ENCODE peak calls at places on chromosomes 5 and 9, in eight cellular contexts. H is IMR-90, G is AG09309, Y is coronary artery, I is brain microvascular endothelial cell, L is fibroblast of mammary gland, R is neural progenitor cell, D is BJ. T is an unnamed sample.

GRCh38 chr5:180816608-180817534 is 14.3 kb upstream of the MGAT1 start:
- DNase-seq in H (peak; percentile 44), G (no peak), Y (no peak), I (peak; percentile 27), L (peak; percentile 54), R (no peak), D (no peak), T (no peak)

GRCh38 chr9:37550781-37551180 is 25.4 kb downstream of the FBXO10 start:
- DNase-seq in H (peak; percentile 74), G (peak; percentile 62), Y (no peak), I (peak; percentile 53), L (peak; percentile 54), R (no peak), D (peak; percentile 65), T (peak; percentile 45)

GRCh38 chr5:132417889-132418432 is 48.5 kb downstream of the SLC22A5 start:
- DNase-seq in H (no peak), G (no peak), Y (no peak), I (no peak), L (no peak), R (no peak), D (no peak), T (no peak)

GRCh38 chr9:82601272-82601835 is 461.6 kb downstream of the RASEF start:
- DNase-seq in H (peak; percentile 74), G (no peak), Y (no peak), I (peak; percentile 33), L (peak; percentile 36), R (no peak), D (peak; percentile 9), T (no peak)

GRCh38 chr9:129839324-129840023 is 4.2 kb downstream of the USP20 start:
- DNase-seq in H (no peak), G (no peak), Y (no peak), I (no peak), L (peak; percentile 25), R (no peak), D (no peak), T (no peak)

GRCh38 chr9:9804109-9804508 is 808.7 kb downstream of the PTPRD start:
- DNase-seq in H (no peak), G (no peak), Y (no peak), I (no peak), L (no peak), R (no peak), D (no peak), T (no peak)

GRCh38 chr9:3088166-3088702 is 244.3 kb upstream of the PUM3 start:
- DNase-seq in H (no peak), G (no peak), Y (no peak), I (no peak), L (no peak), R (peak; percentile 10), D (no peak), T (no peak)

GRCh38 chr5:2320611-2321010 is 430.9 kb downstream of the IRX2 start:
- DNase-seq in H (no peak), G (no peak), Y (no peak), I (no peak), L (no peak), R (no peak), D (no peak), T (no peak)

GRCh38 chr5:93741136-93741811 is at the start of gene POU5F2:
- DNase-seq in H (no peak), G (no peak), Y (no peak), I (no peak), L (no peak), R (no peak), D (no peak), T (no peak)

GRCh38 chr5:151699071-151699901 is 12.6 kb upstream of the SPARC start:
- DNase-seq in H (peak; percentile 99), G (peak; percentile 95), Y (peak; percentile 90), I (peak; percentile 98), L (peak; percentile 99), R (no peak), D (peak; percentile 93), T (peak; percentile 94)

GRCh38 chr9:35563791-35564197 is 41.3 kb upstream of the TESK1 start:
- DNase-seq in H (no peak), G (no peak), Y (peak; percentile 82), I (no peak), L (no peak), R (peak; percentile 68), D (no peak), T (no peak)

GRCh38 chr9:16992138-16992537 is 121.7 kb upstream of the BNC2 start:
- DNase-seq in H (no peak), G (no peak), Y (no peak), I (no peak), L (peak; percentile 39), R (no peak), D (no peak), T (no peak)

GRCh38 chr9:5756633-5757032 is 76.3 kb downstream of the ERMP1 start:
- DNase-seq in H (no peak), G (no peak), Y (no peak), I (no peak), L (no peak), R (no peak), D (no peak), T (no peak)

GRCh38 chr9:113462781-113463286 is 693 bp upstream of the RGS3 start:
- DNase-seq in H (no peak), G (no peak), Y (peak; percentile 54), I (no peak), L (no peak), R (peak; percentile 15), D (no peak), T (no peak)

GRCh38 chr5:157576678-157577077 is 1.1 kb upstream of the ADAM19 start:
- DNase-seq in H (no peak), G (no peak), Y (no peak), I (no peak), L (no peak), R (no peak), D (no peak), T (no peak)

GRCh38 chr9:112006361-112007020 is 109.9 kb downstream of the UGCG start:
- DNase-seq in H (no peak), G (no peak), Y (no peak), I (no peak), L (no peak), R (peak; percentile 50), D (no peak), T (no peak)

GRCh38 chr9:117552811-117553210 is 138.0 kb upstream of the ASTN2 start:
- DNase-seq in H (no peak), G (no peak), Y (no peak), I (no peak), L (no peak), R (no peak), D (no peak), T (no peak)
- H3K4me3 ChIP-seq in H (no peak overlapping the region), G (no peak overlapping the region), Y (no peak overlapping the region), I (no peak overlapping the region), L (no peak overlapping the region), R (no peak overlapping the region), D (no peak overlapping the region), T (no peak overlapping the region)

DNA sequence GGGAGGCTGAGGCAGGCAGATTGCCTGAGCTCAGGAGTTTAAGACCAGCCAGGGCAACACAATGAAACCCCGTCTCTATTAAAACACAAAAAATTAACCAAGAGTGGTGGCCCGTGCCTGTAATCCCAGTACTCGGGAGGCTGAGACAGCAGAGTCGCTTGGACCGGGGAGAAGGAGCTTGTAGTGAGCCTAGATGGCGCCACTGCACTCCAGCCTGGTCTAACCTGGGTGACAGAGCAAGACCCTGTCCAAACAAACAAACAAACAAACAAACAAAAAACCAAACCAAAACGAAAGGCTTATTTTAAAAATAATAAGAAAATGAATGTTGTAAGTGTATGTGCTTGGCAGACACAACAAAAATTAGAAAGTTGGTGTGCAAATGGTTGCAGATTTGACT is 536.3 kb upstream of the PTPRD start:
- DNase-seq in H (no peak), G (no peak), Y (no peak), I (no peak), L (no peak), R (peak; percentile 52), D (no peak), T (no peak)
- TF ChIP-seq CTCF in H (no peak), G (no peak), Y (no peak), I (peak; percentile 21), L (no peak), R (peak; percentile 60), D (no peak), T (no peak)

DNA sequence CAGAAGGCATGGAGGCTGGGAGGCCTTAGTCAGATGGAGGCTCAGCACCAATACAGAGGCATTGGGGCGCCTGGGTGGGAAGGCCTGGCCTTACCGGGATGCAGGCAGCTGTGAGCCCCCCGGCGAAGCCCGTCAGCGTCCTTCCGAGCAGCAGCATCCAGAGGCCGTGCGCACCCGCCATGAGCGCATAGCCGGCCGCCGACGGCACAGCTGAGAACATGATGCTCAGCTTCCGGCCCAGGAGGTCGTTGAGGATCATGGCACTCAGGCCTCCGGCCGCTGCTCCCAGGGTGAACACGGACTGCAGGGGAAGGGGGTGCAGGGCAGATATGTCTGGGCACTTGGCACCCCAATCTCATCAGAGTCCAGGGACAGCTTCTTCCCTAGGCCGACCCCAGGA is 2.0 kb downstream of the SLC2A6 start:
- DNase-seq in H (no peak), G (no peak), Y (no peak), I (no peak), L (no peak), R (no peak), D (no peak), T (no peak)
- H3K4me3 ChIP-seq in H (no peak overlapping the region), G (no peak overlapping the region), Y (no peak overlapping the region), I (no peak overlapping the region), L (no peak overlapping the region), R (no peak overlapping the region), D (no peak overlapping the region), T (no peak overlapping the region)

GRCh38 chr5:139090566-139090965 is 107.6 kb downstream of the SIL1 start:
- DNase-seq in H (no peak), G (no peak), Y (no peak), I (no peak), L (no peak), R (no peak), D (no peak), T (no peak)

GRCh38 chr5:139094154-139095131 is 103.7 kb downstream of the SIL1 start:
- DNase-seq in H (no peak), G (no peak), Y (no peak), I (no peak), L (no peak), R (no peak), D (no peak), T (no peak)

GRCh38 chr5:139088024-139088423 is 110.1 kb downstream of the SIL1 start:
- DNase-seq in H (peak; percentile 20), G (no peak), Y (no peak), I (no peak), L (no peak), R (no peak), D (no peak), T (no peak)

GRCh38 chr5:139092741-139093140 is 105.4 kb downstream of the SIL1 start:
- DNase-seq in H (no peak), G (no peak), Y (no peak), I (no peak), L (no peak), R (no peak), D (no peak), T (no peak)

DNA sequence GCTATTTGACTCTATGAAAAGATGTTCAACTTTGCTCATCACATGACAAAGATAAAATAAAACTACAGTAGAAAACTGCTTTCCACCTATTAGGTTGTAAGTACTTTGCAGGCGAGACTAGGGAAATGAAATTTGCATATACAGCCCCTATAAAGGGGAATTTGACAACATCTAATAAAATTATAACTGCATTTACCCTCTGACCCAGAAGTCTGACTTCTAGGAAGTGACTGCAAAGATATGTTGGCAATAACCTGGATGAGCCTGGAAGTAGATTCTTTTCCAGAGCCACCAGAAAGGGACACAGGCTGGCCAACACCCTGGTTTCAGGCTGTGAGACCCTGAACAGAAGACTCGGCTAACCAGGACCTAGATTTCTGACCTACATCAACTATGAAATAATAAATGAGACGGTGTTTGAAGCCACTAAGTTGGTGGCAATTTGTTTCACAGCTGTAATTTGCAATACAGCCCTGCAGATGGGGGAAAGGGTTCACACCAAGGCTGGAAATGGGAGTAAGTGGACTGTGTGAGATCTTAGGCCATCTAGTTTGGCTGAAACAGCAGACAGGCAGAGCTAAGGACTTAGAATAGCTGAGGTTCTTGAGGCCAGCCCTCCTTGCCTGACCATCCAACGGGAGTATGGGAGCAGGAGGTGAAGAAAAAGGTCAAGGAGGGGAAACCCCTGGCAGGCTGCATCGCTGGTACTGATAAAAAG is 106.6 kb downstream of the SIL1 start:
- DNase-seq in H (no peak), G (no peak), Y (no peak), I (no peak), L (peak; percentile 36), R (peak; percentile 18), D (no peak), T (no peak)
- TF ChIP-seq CTCF in H (no peak), G (no peak), Y (no peak), I (peak; percentile 26), L (peak; percentile 6), R (peak; percentile 12), D (peak; percentile 18), T (no peak)